ENCODE peak calls at places on chromosome 13, in five cellular contexts. O, B, W, V and Q are unnamed samples.

GRCh38 chr13:26335158-26335557 is 81.2 kb downstream of the CDK8 start:
- DNase-seq in O (no peak), B (no peak), W (no peak), V (no peak), Q (no peak)

GRCh38 chr13:24183741-24184182 is 23.2 kb downstream of the SPATA13 start:
- DNase-seq in O (peak), B (no peak), W (no peak), V (no peak), Q (peak)

GRCh38 chr13:113143466-113144254 is 14.8 kb upstream of the PROZ start:
- DNase-seq in O (no peak), B (no peak), W (peak), V (no peak), Q (no peak)

GRCh38 chr13:33383724-33384577 is 98.4 kb upstream of the STARD13 start:
- DNase-seq in O (no peak), B (no peak), W (no peak), V (no peak), Q (no peak)

GRCh38 chr13:40456397-40456958 is 210.0 kb downstream of the FOXO1 start:
- DNase-seq in O (no peak), B (no peak), W (no peak), V (no peak), Q (no peak)

GRCh38 chr13:43574601-43575000 is 212.2 kb downstream of the ENOX1 start:
- DNase-seq in O (no peak), B (peak), W (no peak), V (no peak), Q (no peak)

GRCh38 chr13:50805805-50806204 is 37.7 kb downstream of the DLEU7 start:
- DNase-seq in O (no peak), B (peak), W (no peak), V (peak), Q (no peak)

GRCh38 chr13:111058796-111059506 is 56.2 kb upstream of the ARHGEF7 start:
- DNase-seq in O (no peak), B (peak), W (no peak), V (no peak), Q (no peak)

GRCh38 chr13:93875527-93875926 is 604.0 kb downstream of the DCT start:
- DNase-seq in O (no peak), B (no peak), W (no peak), V (no peak), Q (no peak)

GRCh38 chr13:102089177-102089576 is 312.7 kb downstream of the FGF14 start:
- DNase-seq in O (no peak), B (no peak), W (no peak), V (no peak), Q (no peak)

GRCh38 chr13:49936943-49937273 is 768 bp upstream of the SPRYD7 start:
- DNase-seq in O (no peak), B (no peak), W (peak), V (no peak), Q (no peak)

GRCh38 chr13:107370036-107370785 is 802.3 kb upstream of the ARGLU1 start:
- DNase-seq in O (no peak), B (peak), W (no peak), V (peak), Q (no peak)

GRCh38 chr13:100589178-100589725 is 663 bp upstream of the GGACT start:
- DNase-seq in O (no peak), B (no peak), W (no peak), V (peak), Q (no peak)

GRCh38 chr13:65638572-65639168 is 1591.5 kb downstream of the PCDH9 start:
- DNase-seq in O (no peak), B (peak), W (no peak), V (peak), Q (no peak)

GRCh38 chr13:53064721-53065120 is 36.1 kb downstream of the OLFM4 start:
- DNase-seq in O (no peak), B (no peak), W (no peak), V (no peak), Q (no peak)

GRCh38 chr13:63420685-63421084 is 2005.0 kb upstream of the PCDH20 start:
- DNase-seq in O (no peak), B (no peak), W (no peak), V (no peak), Q (no peak)

GRCh38 chr13:52670726-52671125 is 18.1 kb downstream of the SUGT1 start:
- DNase-seq in O (no peak), B (no peak), W (peak), V (no peak), Q (no peak)

GRCh38 chr13:109784590-109785140 is 1.7 kb downstream of the IRS2 start:
- DNase-seq in O (peak), B (peak), W (peak), V (peak), Q (peak)